ENCODE peak calls at places on chromosome 3, in six cellular contexts. U, T, G, M, Q and Y are unnamed samples.

GRCh38 chr3:194046995-194047681 is 88.8 kb upstream of the HES1 start:
- DNase-seq in U (peak), T (no peak), G (no peak), M (no peak), Q (peak), Y (peak)

GRCh38 chr3:171569571-171570132 is 109.4 kb upstream of the TNIK start:
- DNase-seq in U (no peak), T (no peak), G (no peak), M (no peak), Q (no peak), Y (no peak)

GRCh38 chr3:11690863-11691833 is 47.4 kb upstream of the VGLL4 start:
- DNase-seq in U (no peak), T (peak), G (no peak), M (no peak), Q (no peak), Y (no peak)

GRCh38 chr3:28575100-28575747 is 226.6 kb upstream of the AZI2 start:
- DNase-seq in U (no peak), T (peak), G (peak), M (no peak), Q (peak), Y (peak)

GRCh38 chr3:4438296-4438695 is 28.8 kb downstream of the SUMF1 start:
- DNase-seq in U (no peak), T (no peak), G (no peak), M (no peak), Q (no peak), Y (no peak)

GRCh38 chr3:43019168-43019765 is 40.2 kb downstream of the GASK1A start:
- DNase-seq in U (no peak), T (no peak), G (no peak), M (no peak), Q (no peak), Y (no peak)

GRCh38 chr3:32719335-32719734 is 34.3 kb downstream of the CNOT10 start:
- DNase-seq in U (no peak), T (no peak), G (no peak), M (no peak), Q (no peak), Y (no peak)

GRCh38 chr3:149828390-149828789 is 15.4 kb downstream of the RNF13 start:
- DNase-seq in U (peak), T (no peak), G (no peak), M (no peak), Q (no peak), Y (no peak)

GRCh38 chr3:73497646-73498406 is 126.9 kb downstream of the PDZRN3 start:
- DNase-seq in U (no peak), T (no peak), G (no peak), M (no peak), Q (no peak), Y (no peak)

GRCh38 chr3:150370129-150370602 is 37.9 kb upstream of the TSC22D2 start:
- DNase-seq in U (no peak), T (peak), G (no peak), M (peak), Q (peak), Y (no peak)

GRCh38 chr3:111538687-111539086 is 3.3 kb upstream of the CD96 start:
- DNase-seq in U (no peak), T (no peak), G (no peak), M (no peak), Q (no peak), Y (no peak)

GRCh38 chr3:78204977-78205376 is 1165.1 kb downstream of the ROBO2 start:
- DNase-seq in U (peak), T (peak), G (no peak), M (no peak), Q (no peak), Y (no peak)

GRCh38 chr3:25663324-25664065 is 1.2 kb downstream of the TOP2B start:
- DNase-seq in U (peak), T (peak), G (no peak), M (no peak), Q (no peak), Y (no peak)

GRCh38 chr3:147113293-147114045 is 292.9 kb downstream of the ZIC4 start:
- DNase-seq in U (no peak), T (no peak), G (no peak), M (no peak), Q (no peak), Y (no peak)

GRCh38 chr3:133964547-133964946 is 65.2 kb downstream of the SLCO2A1 start:
- DNase-seq in U (no peak), T (no peak), G (no peak), M (no peak), Q (no peak), Y (peak)

GRCh38 chr3:33096103-33096868 is 660 bp downstream of the GLB1 start:
- DNase-seq in U (peak), T (peak), G (peak), M (peak), Q (peak), Y (peak)

GRCh38 chr3:66239513-66240135 is 18.8 kb downstream of the SLC25A26 start:
- DNase-seq in U (no peak), T (no peak), G (no peak), M (no peak), Q (no peak), Y (no peak)

GRCh38 chr3:66344391-66344811 is 123.6 kb downstream of the SLC25A26 start:
- DNase-seq in U (no peak), T (no peak), G (no peak), M (no peak), Q (no peak), Y (no peak)

GRCh38 chr3:114714237-114714636 is 420.4 kb downstream of the TIGIT start:
- DNase-seq in U (no peak), T (peak), G (no peak), M (no peak), Q (no peak), Y (no peak)

GRCh38 chr3:107220538-107220937 is 156.7 kb upstream of the CCDC54 start:
- DNase-seq in U (no peak), T (no peak), G (no peak), M (no peak), Q (no peak), Y (no peak)

GRCh38 chr3:11810276-11810675 is 36.4 kb downstream of the TAMM41 start:
- DNase-seq in U (no peak), T (no peak), G (no peak), M (no peak), Q (no peak), Y (no peak)

GRCh38 chr3:175187586-175187985 is 328.5 kb downstream of the NAALADL2 start:
- DNase-seq in U (no peak), T (no peak), G (no peak), M (no peak), Q (no peak), Y (no peak)

GRCh38 chr3:187870360-187871203 is 125.3 kb upstream of the BCL6 start:
- DNase-seq in U (no peak), T (no peak), G (no peak), M (no peak), Q (no peak), Y (no peak)

GRCh38 chr3:8997151-8997550 is 33.9 kb upstream of the RAD18 start:
- DNase-seq in U (no peak), T (no peak), G (no peak), M (no peak), Q (no peak), Y (no peak)

GRCh38 chr3:69144631-69145244 is 22.3 kb upstream of the LMOD3 start:
- DNase-seq in U (no peak), T (peak), G (no peak), M (no peak), Q (no peak), Y (no peak)

GRCh38 chr3:73745429-73746247 is 120.9 kb upstream of the PDZRN3 start:
- DNase-seq in U (peak), T (no peak), G (no peak), M (no peak), Q (no peak), Y (no peak)

GRCh38 chr3:24264748-24265158 is 229.9 kb downstream of the THRB start:
- DNase-seq in U (peak), T (peak), G (no peak), M (no peak), Q (no peak), Y (no peak)

GRCh38 chr3:64008017-64008416 is 15.3 kb downstream of the PSMD6 start:
- DNase-seq in U (no peak), T (no peak), G (no peak), M (no peak), Q (no peak), Y (no peak)

GRCh38 chr3:77045686-77046085 is 5.8 kb downstream of the ROBO2 start:
- DNase-seq in U (no peak), T (no peak), G (no peak), M (no peak), Q (no peak), Y (no peak)

GRCh38 chr3:161042023-161042501 is 63.1 kb downstream of the B3GALNT1 start:
- DNase-seq in U (no peak), T (no peak), G (no peak), M (no peak), Q (no peak), Y (no peak)

GRCh38 chr3:11907667-11908660 is 61.3 kb upstream of the TAMM41 start:
- DNase-seq in U (no peak), T (no peak), G (no peak), M (no peak), Q (no peak), Y (no peak)

GRCh38 chr3:59052803-59053411 is 3.1 kb upstream of the CFAP20DC start:
- DNase-seq in U (peak), T (peak), G (no peak), M (no peak), Q (no peak), Y (no peak)